ENCODE peak calls at places on chromosomes 13 and 19, in nine cellular contexts. A, M, W, E, X, P, N, F and I are unnamed samples.

GRCh38 chr19:6721773-6722172 is 1.3 kb upstream of the C3 start:
- DNase-seq in A (no peak), M (no peak), W (no peak), E (no peak), X (no peak), P (peak; percentile 77), N (no peak), F (no peak), I (no peak)

GRCh38 chr13:112205990-112206389 is 139.0 kb downstream of the SOX1 start:
- DNase-seq in A (no peak), M (no peak), W (no peak), E (no peak), X (no peak), P (no peak), N (no peak), F (no peak), I (no peak)

GRCh38 chr13:37085656-37086055 is 19.8 kb downstream of the CSNK1A1L start:
- DNase-seq in A (no peak), M (no peak), W (no peak), E (no peak), X (no peak), P (no peak), N (no peak), F (no peak), I (no peak)

GRCh38 chr13:106109391-106109791 is 426.1 kb downstream of the EFNB2 start:
- DNase-seq in A (no peak), M (no peak), W (no peak), E (no peak), X (no peak), P (no peak), N (no peak), F (no peak), I (no peak)

GRCh38 chr19:869245-870177 is 10.0 kb downstream of the CFD start:
- DNase-seq in A (no peak), M (no peak), W (no peak), E (peak; percentile 76), X (no peak), P (no peak), N (no peak), F (no peak), I (no peak)

GRCh38 chr19:6076675-6077463 is 33.4 kb downstream of the RFX2 start:
- DNase-seq in A (no peak), M (no peak), W (no peak), E (no peak), X (no peak), P (no peak), N (no peak), F (no peak), I (no peak)

GRCh38 chr13:94784066-94784465 is 71.7 kb upstream of the SOX21 start:
- DNase-seq in A (no peak), M (no peak), W (no peak), E (no peak), X (no peak), P (no peak), N (no peak), F (no peak), I (no peak)

GRCh38 chr19:29525901-29526729 is at the start of gene VSTM2B:
- DNase-seq in A (no peak), M (no peak), W (peak; percentile 56), E (peak; percentile 9), X (no peak), P (no peak), N (peak; percentile 29), F (no peak), I (no peak)

GRCh38 chr13:44870456-44870929 is 118.8 kb downstream of the NUFIP1 start:
- DNase-seq in A (no peak), M (no peak), W (peak; percentile 6), E (no peak), X (peak; percentile 22), P (no peak), N (no peak), F (no peak), I (no peak)

GRCh38 chr13:73394066-73394465 is 335.3 kb downstream of the KLF5 start:
- DNase-seq in A (no peak), M (no peak), W (no peak), E (no peak), X (no peak), P (no peak), N (no peak), F (no peak), I (no peak)

GRCh38 chr13:107788464-107789165 is 426.7 kb downstream of the LIG4 start:
- DNase-seq in A (no peak), M (no peak), W (no peak), E (no peak), X (no peak), P (no peak), N (no peak), F (no peak), I (no peak)

GRCh38 chr13:21149568-21149967 is 26.8 kb downstream of the SKA3 start:
- DNase-seq in A (no peak), M (no peak), W (no peak), E (no peak), X (no peak), P (peak; percentile 33), N (no peak), F (no peak), I (no peak)

GRCh38 chr13:110216403-110217041 is 90.4 kb downstream of the COL4A1 start:
- DNase-seq in A (no peak), M (no peak), W (no peak), E (peak; percentile 17), X (no peak), P (no peak), N (no peak), F (no peak), I (no peak)

GRCh38 chr13:98397221-98397620 is 179.7 kb downstream of the STK24 start:
- DNase-seq in A (no peak), M (no peak), W (no peak), E (no peak), X (no peak), P (no peak), N (no peak), F (no peak), I (no peak)

GRCh38 chr13:26695891-26696311 is 64.7 kb downstream of the GPR12 start:
- DNase-seq in A (no peak), M (no peak), W (no peak), E (no peak), X (no peak), P (no peak), N (no peak), F (no peak), I (no peak)

GRCh38 chr13:21309542-21310172 is 133.2 kb downstream of the MRPL57 start:
- DNase-seq in A (no peak), M (no peak), W (no peak), E (no peak), X (no peak), P (no peak), N (no peak), F (no peak), I (no peak)

GRCh38 chr19:329876-330275 is 14.7 kb downstream of the MIER2 start:
- DNase-seq in A (no peak), M (no peak), W (no peak), E (no peak), X (no peak), P (no peak), N (no peak), F (no peak), I (peak; percentile 16)